ENCODE peak calls at places on chromosomes 16 and 17, in five cellular contexts. P is HepG2, K is endothelial cell of umbilical vein, G is A549, O is GM12878. D is an unnamed sample.

GRCh38 chr16:54287758-54288591 is 1.4 kb upstream of the IRX3 start:
- DNase-seq in P (no peak), K (no peak), G (no peak), O (no peak), D (no peak)

GRCh38 chr16:81515281-81515680 is 70.7 kb downstream of the CMIP start:
- DNase-seq in P (no peak), K (no peak), G (no peak), O (no peak), D (no peak)

GRCh38 chr17:35906559-35907265 is 23.9 kb downstream of the RDM1 start:
- DNase-seq in P (no peak), K (no peak), G (no peak), O (no peak), D (no peak)

GRCh38 chr16:72072514-72073342 is 9.7 kb downstream of the HPR start:
- DNase-seq in P (peak), K (peak), G (no peak), O (no peak), D (no peak)

GRCh38 chr16:81480856-81481821 is 36.5 kb downstream of the CMIP start:
- DNase-seq in P (peak), K (no peak), G (no peak), O (peak), D (peak)

GRCh38 chr16:74738816-74739215 is 35.8 kb downstream of the FA2H start:
- DNase-seq in P (no peak), K (no peak), G (no peak), O (no peak), D (no peak)

GRCh38 chr16:10729649-10730048 is 14.0 kb upstream of the NUBP1 start:
- DNase-seq in P (no peak), K (no peak), G (peak), O (no peak), D (no peak)

GRCh38 chr17:81337449-81337848 is 42.3 kb upstream of the SLC38A10 start:
- DNase-seq in P (no peak), K (no peak), G (peak), O (no peak), D (no peak)

GRCh38 chr16:30775381-30776099 is 11.5 kb downstream of the ZNF629 start:
- DNase-seq in P (peak), K (peak), G (peak), O (no peak), D (peak)

GRCh38 chr17:31390748-31391495 is 553 bp upstream of the RAB11FIP4 start:
- DNase-seq in P (no peak), K (no peak), G (no peak), O (no peak), D (no peak)

GRCh38 chr17:82229686-82230626 is 1.1 kb downstream of the SLC16A3 start:
- DNase-seq in P (peak), K (peak), G (no peak), O (no peak), D (peak)

GRCh38 chr17:16492613-16493290 is 759 bp upstream of the LRRC75A start:
- DNase-seq in P (no peak), K (no peak), G (no peak), O (no peak), D (peak)

GRCh38 chr16:81697321-81697885 is 81.7 kb upstream of the PLCG2 start:
- DNase-seq in P (peak), K (peak), G (peak), O (no peak), D (peak)

GRCh38 chr16:2148714-2149629 is 547 bp downstream of the RAB26 start:
- DNase-seq in P (no peak), K (no peak), G (peak), O (no peak), D (peak)

GRCh38 chr16:11586856-11587642 is at the start of gene LITAF:
- DNase-seq in P (no peak), K (no peak), G (peak), O (no peak), D (peak)

GRCh38 chr16:51374346-51374745 is 223.3 kb upstream of the SALL1 start:
- DNase-seq in P (no peak), K (no peak), G (no peak), O (no peak), D (no peak)

GRCh38 chr16:50747206-50747956 is 5.5 kb downstream of the CYLD start:
- DNase-seq in P (peak), K (peak), G (no peak), O (peak), D (peak)

GRCh38 chr16:19851476-19851875 is 33.2 kb downstream of the GPRC5B start:
- DNase-seq in P (no peak), K (peak), G (no peak), O (no peak), D (no peak)

GRCh38 chr16:19696312-19696711 is 21.7 kb downstream of the KNOP1 start:
- DNase-seq in P (no peak), K (peak), G (no peak), O (no peak), D (no peak)

GRCh38 chr16:906296-906695 is 64.5 kb downstream of the LMF1 start:
- DNase-seq in P (no peak), K (no peak), G (no peak), O (no peak), D (no peak)

GRCh38 chr16:4976611-4977145 is 18.5 kb downstream of the SEC14L5 start:
- DNase-seq in P (peak), K (no peak), G (no peak), O (no peak), D (no peak)

GRCh38 chr16:1809281-1809801 is 15.8 kb upstream of the IGFALS start:
- DNase-seq in P (no peak), K (no peak), G (no peak), O (no peak), D (no peak)

GRCh38 chr17:83053779-83054451 is 25.5 kb upstream of the METRNL start:
- DNase-seq in P (no peak), K (no peak), G (no peak), O (no peak), D (peak)

GRCh38 chr17:76843703-76844484 is 24.3 kb upstream of the MGAT5B start:
- DNase-seq in P (no peak), K (no peak), G (no peak), O (no peak), D (peak)

GRCh38 chr17:1773755-1774181 is 11.9 kb downstream of the SERPINF1 start:
- DNase-seq in P (no peak), K (no peak), G (no peak), O (no peak), D (no peak)

GRCh38 chr17:64318068-64318467 is 55.0 kb upstream of the TEX2 start:
- DNase-seq in P (no peak), K (peak), G (no peak), O (no peak), D (no peak)

GRCh38 chr17:65703891-65704290 is 142.4 kb upstream of the AXIN2 start:
- DNase-seq in P (no peak), K (no peak), G (no peak), O (no peak), D (no peak)

GRCh38 chr17:39230361-39230760 is 4.6 kb upstream of the STAC2 start:
- DNase-seq in P (no peak), K (no peak), G (no peak), O (no peak), D (no peak)

GRCh38 chr17:39229274-39229913 is 3.6 kb upstream of the STAC2 start:
- DNase-seq in P (no peak), K (no peak), G (no peak), O (no peak), D (peak)

GRCh38 chr17:39231091-39231561 is 5.4 kb upstream of the STAC2 start:
- DNase-seq in P (no peak), K (no peak), G (no peak), O (no peak), D (peak)

GRCh38 chr17:39235555-39236221 is 9.9 kb upstream of the STAC2 start:
- DNase-seq in P (peak), K (peak), G (peak), O (peak), D (peak)

DNA sequence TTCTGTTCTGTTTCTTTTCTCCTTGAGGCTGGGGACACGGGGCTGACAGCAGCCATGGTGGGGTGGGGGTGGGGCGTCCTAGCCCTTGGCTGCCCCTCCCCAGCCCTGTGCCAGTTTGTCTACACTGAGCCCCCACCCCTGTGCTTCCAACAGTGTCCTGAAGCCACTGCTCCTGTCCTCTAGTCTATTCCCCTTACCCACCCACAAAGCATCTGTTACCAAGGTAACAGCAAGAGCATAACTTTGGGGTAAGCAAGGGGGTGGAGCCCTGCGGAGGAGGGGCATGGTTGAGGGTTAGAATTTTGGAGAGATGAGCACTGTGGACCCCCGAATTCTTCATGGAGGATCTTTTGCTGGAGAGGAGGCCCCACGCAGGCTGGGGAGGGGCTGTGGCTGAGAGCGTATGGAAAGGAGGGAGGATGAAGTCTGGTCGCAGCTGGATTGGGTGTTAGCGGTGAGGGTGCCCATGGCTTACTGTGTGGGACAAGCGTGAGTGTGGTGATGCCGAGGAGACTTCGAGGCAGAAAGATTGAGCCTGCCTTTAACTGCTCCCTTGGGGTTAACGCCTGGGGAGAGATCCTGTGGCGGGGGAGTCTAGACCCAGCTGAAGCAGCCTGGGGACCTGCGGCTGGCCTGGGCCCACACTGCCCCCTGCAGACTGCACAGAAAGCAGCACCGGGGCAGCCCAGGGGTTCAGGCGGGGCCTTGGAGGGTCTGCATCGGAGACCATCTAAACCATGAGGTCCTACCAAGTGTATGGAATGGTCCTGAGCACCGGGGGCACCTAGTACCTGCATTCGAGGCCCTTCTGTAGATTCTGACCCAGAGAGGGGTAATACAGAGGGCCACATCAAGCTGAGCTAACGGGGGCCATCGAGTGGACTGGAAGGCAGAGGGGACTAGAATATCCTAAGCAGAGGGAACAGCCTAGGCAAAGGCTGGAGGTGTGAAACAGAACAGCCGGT is 6.1 kb upstream of the STAC2 start:
- DNase-seq in P (no peak), K (peak), G (peak), O (no peak), D (peak)
- TF ChIP-seq MYC in P (no peak), K (no peak), G (no peak), O (no peak), D (peak)

GRCh38 chr17:48544356-48545021 is 420 bp downstream of the HOXB2 start:
- DNase-seq in P (no peak), K (peak), G (no peak), O (no peak), D (no peak)

GRCh38 chr17:48545539-48545938 is 630 bp upstream of the HOXB2 start:
- DNase-seq in P (no peak), K (no peak), G (no peak), O (no peak), D (no peak)

GRCh38 chr17:48546187-48546923 is 1.4 kb upstream of the HOXB2 start:
- DNase-seq in P (no peak), K (no peak), G (no peak), O (no peak), D (no peak)

GRCh38 chr17:48543854-48544355 is 1.0 kb downstream of the HOXB2 start:
- DNase-seq in P (no peak), K (no peak), G (no peak), O (no peak), D (no peak)

DNA sequence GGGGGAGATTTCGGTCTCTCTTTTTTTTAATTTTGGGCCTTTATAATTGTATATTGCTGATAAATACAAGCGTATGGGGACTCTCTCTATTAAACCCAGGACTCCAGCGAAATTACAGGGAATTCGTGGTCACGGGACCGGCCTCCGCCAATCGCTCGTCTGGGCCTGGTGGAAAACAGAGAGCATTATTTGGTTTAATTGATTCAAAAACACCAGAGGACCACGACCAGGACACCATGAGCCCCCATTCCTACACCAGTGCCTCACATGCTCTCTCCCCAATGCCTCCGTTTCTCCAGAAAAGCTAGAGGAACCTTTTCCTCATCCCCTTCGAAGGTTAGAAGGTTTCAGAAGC is at the start of gene HOXB2:
- DNase-seq in P (no peak), K (peak), G (no peak), O (no peak), D (no peak)
- TF ChIP-seq MYC in P (no peak), K (no peak), G (no peak), O (no peak), D (no peak)

GRCh38 chr16:66924527-66925321 is 611 bp downstream of the RRAD start:
- DNase-seq in P (no peak), K (no peak), G (peak), O (no peak), D (peak)

GRCh38 chr16:66925322-66925840 is at the start of gene RRAD:
- DNase-seq in P (no peak), K (peak), G (no peak), O (no peak), D (no peak)

GRCh38 chr16:66921758-66922450 is 3.2 kb upstream of the CDH16 start:
- DNase-seq in P (no peak), K (no peak), G (no peak), O (no peak), D (no peak)

GRCh38 chr16:66923866-66924265 is 1.5 kb downstream of the RRAD start:
- DNase-seq in P (no peak), K (no peak), G (no peak), O (no peak), D (peak)

GRCh38 chr16:66923247-66923851 is 2.0 kb downstream of the RRAD start:
- DNase-seq in P (no peak), K (no peak), G (no peak), O (no peak), D (peak)
- TF ChIP-seq MYC in P (no peak), K (no peak), G (no peak), O (no peak), D (no peak)

GRCh38 chr16:57111420-57111819 is 19.0 kb downstream of the CPNE2 start:
- DNase-seq in P (no peak), K (no peak), G (no peak), O (no peak), D (no peak)

GRCh38 chr16:57112403-57113041 is 20.1 kb downstream of the CPNE2 start:
- DNase-seq in P (no peak), K (no peak), G (no peak), O (no peak), D (no peak)

GRCh38 chr16:57113042-57113453 is 20.7 kb downstream of the CPNE2 start:
- DNase-seq in P (no peak), K (no peak), G (no peak), O (no peak), D (no peak)

GRCh38 chr16:57109500-57110105 is 17.2 kb downstream of the CPNE2 start:
- DNase-seq in P (no peak), K (no peak), G (no peak), O (no peak), D (no peak)

DNA sequence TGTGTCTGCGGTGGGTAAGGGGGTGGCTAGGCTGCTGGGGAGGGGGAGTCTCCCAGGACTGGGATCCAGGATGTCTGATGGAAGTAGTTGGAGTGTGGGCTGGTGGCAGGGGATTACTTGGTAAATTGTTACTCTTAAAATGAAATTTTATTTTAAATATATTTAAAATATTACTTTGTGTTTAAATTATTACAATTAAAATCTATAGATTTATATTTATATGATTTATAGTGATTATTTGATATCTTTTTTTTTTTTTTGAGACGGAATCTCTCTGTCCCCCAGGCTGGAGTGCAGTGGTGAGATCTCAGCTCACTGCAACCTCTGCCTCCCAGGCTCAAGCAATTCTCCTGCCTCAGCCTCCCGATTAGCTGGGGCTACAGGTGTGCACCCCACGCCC is 18.6 kb downstream of the CPNE2 start:
- DNase-seq in P (no peak), K (no peak), G (no peak), O (no peak), D (no peak)
- TF ChIP-seq MYC in P (no peak), K (no peak), G (no peak), O (no peak), D (no peak)

DNA sequence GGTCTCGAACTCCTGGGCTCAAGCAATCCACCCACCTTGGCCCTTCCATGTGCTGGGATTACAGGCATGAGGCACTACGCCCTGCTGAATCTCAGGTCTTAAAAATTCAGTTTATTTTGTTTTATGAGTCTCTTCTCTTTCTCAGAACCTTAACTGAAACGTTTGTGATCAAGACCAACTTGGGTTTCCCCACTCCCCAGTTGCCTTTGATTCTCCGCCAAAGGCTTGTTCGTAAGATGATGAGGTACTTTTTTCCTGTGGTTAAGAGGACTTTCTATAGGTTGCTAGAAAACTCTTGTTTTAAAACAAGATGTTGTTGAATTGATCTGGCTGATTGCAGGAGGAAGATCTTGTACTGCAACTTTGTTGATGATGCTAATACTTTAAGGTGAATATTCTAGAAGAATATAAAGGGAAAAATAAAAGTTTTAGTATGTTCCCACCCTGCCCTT is 11.7 kb downstream of the ABCC1 start:
- DNase-seq in P (no peak), K (peak), G (no peak), O (peak), D (no peak)
- TF ChIP-seq MYC in P (no peak), K (no peak), G (no peak), O (no peak), D (no peak)

GRCh38 chr16:15652293-15653001 is 2.4 kb downstream of the NDE1 start:
- DNase-seq in P (no peak), K (no peak), G (no peak), O (no peak), D (no peak)

GRCh38 chr16:15650019-15650697 is at the start of gene NDE1:
- DNase-seq in P (peak), K (peak), G (peak), O (no peak), D (peak)

GRCh38 chr16:15654591-15654990 is 4.5 kb downstream of the NDE1 start:
- DNase-seq in P (no peak), K (no peak), G (no peak), O (no peak), D (no peak)

GRCh38 chr16:15650698-15651161 is 685 bp downstream of the NDE1 start:
- DNase-seq in P (no peak), K (peak), G (no peak), O (no peak), D (peak)

GRCh38 chr16:15653227-15653626 is 3.2 kb downstream of the NDE1 start:
- DNase-seq in P (peak), K (peak), G (no peak), O (no peak), D (no peak)
- TF ChIP-seq MYC in P (no peak), K (no peak), G (no peak), O (no peak), D (no peak)